ENCODE peak calls at places on chromosomes 6 and 20, in nine cellular contexts. One of them, this sample, is unnamed.

GRCh38 chr20:31675828-31676533 is 38.3 kb downstream of the COX4I2 start:
- DNase-seq in GM20000: peak
- DNase-seq in activated T-helper 9 cell treated with anti-CD3 and anti-CD28 coated beads, Interleukin-2, amount 50 U/mL, for 16 hours: peak
- DNase-seq in NCI-H510A: no peak
- DNase-seq in iPS-NIHi11: no peak
- DNase-seq in T follicular helper cell: peak
- DNase-seq in mesothelial cell of epicardium: no peak
- DNase-seq in NCI-H1694 treated with DMSO at 0.1 percent for 48 hours: no peak
- DNase-seq in germinal center: peak
- DNase-seq in this sample: no peak

GRCh38 chr6:130843575-130844320 is 16.5 kb downstream of the SMLR1 start:
- DNase-seq in GM20000: peak
- DNase-seq in T follicular helper cell: no peak
- DNase-seq in NCI-H1694 treated with DMSO at 0.1 percent for 48 hours: no peak
- DNase-seq in NCI-H510A: no peak
- DNase-seq in mesothelial cell of epicardium: no peak
- DNase-seq in activated T-helper 9 cell treated with anti-CD3 and anti-CD28 coated beads, Interleukin-2, amount 50 U/mL, for 16 hours: no peak
- DNase-seq in iPS-NIHi11: peak
- DNase-seq in germinal center: peak
- DNase-seq in this sample: peak

GRCh38 chr20:44457016-44457415 is 18.7 kb upstream of the TTPAL start:
- DNase-seq in GM20000: no peak
- DNase-seq in germinal center: no peak
- DNase-seq in NCI-H510A: no peak
- DNase-seq in iPS-NIHi11: no peak
- DNase-seq in NCI-H1694 treated with DMSO at 0.1 percent for 48 hours: no peak
- DNase-seq in activated T-helper 9 cell treated with anti-CD3 and anti-CD28 coated beads, Interleukin-2, amount 50 U/mL, for 16 hours: no peak
- DNase-seq in mesothelial cell of epicardium: no peak
- DNase-seq in T follicular helper cell: no peak
- DNase-seq in this sample: no peak

GRCh38 chr6:152634773-152635172 is 2.4 kb downstream of the SYNE1 start:
- DNase-seq in mesothelial cell of epicardium: no peak
- DNase-seq in iPS-NIHi11: no peak
- DNase-seq in T follicular helper cell: no peak
- DNase-seq in NCI-H510A: no peak
- DNase-seq in NCI-H1694 treated with DMSO at 0.1 percent for 48 hours: no peak
- DNase-seq in activated T-helper 9 cell treated with anti-CD3 and anti-CD28 coated beads, Interleukin-2, amount 50 U/mL, for 16 hours: no peak
- DNase-seq in GM20000: no peak
- DNase-seq in germinal center: no peak
- DNase-seq in this sample: no peak

GRCh38 chr6:150266963-150267685 is 101.7 kb upstream of the IYD start:
- DNase-seq in mesothelial cell of epicardium: no peak
- DNase-seq in T follicular helper cell: no peak
- DNase-seq in GM20000: no peak
- DNase-seq in NCI-H1694 treated with DMSO at 0.1 percent for 48 hours: no peak
- DNase-seq in iPS-NIHi11: no peak
- DNase-seq in NCI-H510A: no peak
- DNase-seq in germinal center: no peak
- DNase-seq in activated T-helper 9 cell treated with anti-CD3 and anti-CD28 coated beads, Interleukin-2, amount 50 U/mL, for 16 hours: no peak
- DNase-seq in this sample: no peak

GRCh38 chr20:6704132-6704861 is 63.2 kb upstream of the BMP2 start:
- DNase-seq in GM20000: no peak
- DNase-seq in activated T-helper 9 cell treated with anti-CD3 and anti-CD28 coated beads, Interleukin-2, amount 50 U/mL, for 16 hours: no peak
- DNase-seq in mesothelial cell of epicardium: no peak
- DNase-seq in NCI-H1694 treated with DMSO at 0.1 percent for 48 hours: no peak
- DNase-seq in germinal center: no peak
- DNase-seq in T follicular helper cell: no peak
- DNase-seq in NCI-H510A: no peak
- DNase-seq in iPS-NIHi11: no peak
- DNase-seq in this sample: no peak

GRCh38 chr6:54291146-54291545 is 17.1 kb upstream of the TINAG start:
- DNase-seq in iPS-NIHi11: no peak
- DNase-seq in NCI-H510A: no peak
- DNase-seq in GM20000: no peak
- DNase-seq in NCI-H1694 treated with DMSO at 0.1 percent for 48 hours: no peak
- DNase-seq in mesothelial cell of epicardium: no peak
- DNase-seq in activated T-helper 9 cell treated with anti-CD3 and anti-CD28 coated beads, Interleukin-2, amount 50 U/mL, for 16 hours: no peak
- DNase-seq in T follicular helper cell: no peak
- DNase-seq in germinal center: no peak
- DNase-seq in this sample: peak

GRCh38 chr6:69090132-69090531 is 455.1 kb downstream of the ADGRB3 start:
- DNase-seq in GM20000: no peak
- DNase-seq in activated T-helper 9 cell treated with anti-CD3 and anti-CD28 coated beads, Interleukin-2, amount 50 U/mL, for 16 hours: no peak
- DNase-seq in germinal center: no peak
- DNase-seq in iPS-NIHi11: no peak
- DNase-seq in mesothelial cell of epicardium: no peak
- DNase-seq in T follicular helper cell: no peak
- DNase-seq in NCI-H1694 treated with DMSO at 0.1 percent for 48 hours: no peak
- DNase-seq in NCI-H510A: no peak
- DNase-seq in this sample: peak

GRCh38 chr6:2196079-2196679 is 49.2 kb downstream of the GMDS start:
- DNase-seq in T follicular helper cell: peak
- DNase-seq in germinal center: peak
- DNase-seq in activated T-helper 9 cell treated with anti-CD3 and anti-CD28 coated beads, Interleukin-2, amount 50 U/mL, for 16 hours: no peak
- DNase-seq in NCI-H1694 treated with DMSO at 0.1 percent for 48 hours: peak
- DNase-seq in mesothelial cell of epicardium: no peak
- DNase-seq in NCI-H510A: no peak
- DNase-seq in iPS-NIHi11: peak
- DNase-seq in GM20000: peak
- DNase-seq in this sample: no peak

GRCh38 chr20:50366270-50367103 is 143.7 kb upstream of the PTPN1 start:
- DNase-seq in mesothelial cell of epicardium: no peak
- DNase-seq in NCI-H510A: peak
- DNase-seq in GM20000: no peak
- DNase-seq in activated T-helper 9 cell treated with anti-CD3 and anti-CD28 coated beads, Interleukin-2, amount 50 U/mL, for 16 hours: no peak
- DNase-seq in NCI-H1694 treated with DMSO at 0.1 percent for 48 hours: peak
- DNase-seq in germinal center: no peak
- DNase-seq in iPS-NIHi11: no peak
- DNase-seq in T follicular helper cell: no peak
- DNase-seq in this sample: no peak

GRCh38 chr20:9635756-9636155 is 121.4 kb downstream of the LAMP5 start:
- DNase-seq in T follicular helper cell: no peak
- DNase-seq in iPS-NIHi11: no peak
- DNase-seq in NCI-H1694 treated with DMSO at 0.1 percent for 48 hours: no peak
- DNase-seq in germinal center: no peak
- DNase-seq in activated T-helper 9 cell treated with anti-CD3 and anti-CD28 coated beads, Interleukin-2, amount 50 U/mL, for 16 hours: no peak
- DNase-seq in GM20000: no peak
- DNase-seq in mesothelial cell of epicardium: no peak
- DNase-seq in NCI-H510A: no peak
- DNase-seq in this sample: no peak

GRCh38 chr6:72616406-72617015 is 5.4 kb upstream of the KCNQ5 start:
- DNase-seq in GM20000: peak
- DNase-seq in germinal center: peak
- DNase-seq in NCI-H1694 treated with DMSO at 0.1 percent for 48 hours: peak
- DNase-seq in activated T-helper 9 cell treated with anti-CD3 and anti-CD28 coated beads, Interleukin-2, amount 50 U/mL, for 16 hours: no peak
- DNase-seq in T follicular helper cell: no peak
- DNase-seq in iPS-NIHi11: peak
- DNase-seq in mesothelial cell of epicardium: no peak
- DNase-seq in NCI-H510A: no peak
- DNase-seq in this sample: no peak

GRCh38 chr20:19929749-19930148 is 87.4 kb upstream of the NAA20 start:
- DNase-seq in T follicular helper cell: no peak
- DNase-seq in iPS-NIHi11: no peak
- DNase-seq in NCI-H1694 treated with DMSO at 0.1 percent for 48 hours: no peak
- DNase-seq in activated T-helper 9 cell treated with anti-CD3 and anti-CD28 coated beads, Interleukin-2, amount 50 U/mL, for 16 hours: no peak
- DNase-seq in germinal center: no peak
- DNase-seq in NCI-H510A: no peak
- DNase-seq in mesothelial cell of epicardium: no peak
- DNase-seq in GM20000: no peak
- DNase-seq in this sample: no peak

GRCh38 chr6:129498950-129499870 is 210.8 kb downstream of the ARHGAP18 start:
- DNase-seq in mesothelial cell of epicardium: no peak
- DNase-seq in NCI-H510A: no peak
- DNase-seq in activated T-helper 9 cell treated with anti-CD3 and anti-CD28 coated beads, Interleukin-2, amount 50 U/mL, for 16 hours: no peak
- DNase-seq in iPS-NIHi11: peak
- DNase-seq in germinal center: peak
- DNase-seq in NCI-H1694 treated with DMSO at 0.1 percent for 48 hours: peak
- DNase-seq in GM20000: peak
- DNase-seq in T follicular helper cell: no peak
- DNase-seq in this sample: no peak

GRCh38 chr6:159217595-159218275 is 48.5 kb downstream of the FNDC1 start:
- DNase-seq in GM20000: peak
- DNase-seq in germinal center: peak
- DNase-seq in T follicular helper cell: no peak
- DNase-seq in NCI-H1694 treated with DMSO at 0.1 percent for 48 hours: no peak
- DNase-seq in NCI-H510A: peak
- DNase-seq in iPS-NIHi11: peak
- DNase-seq in mesothelial cell of epicardium: no peak
- DNase-seq in activated T-helper 9 cell treated with anti-CD3 and anti-CD28 coated beads, Interleukin-2, amount 50 U/mL, for 16 hours: no peak
- DNase-seq in this sample: peak

GRCh38 chr6:111566873-111567517 is 38.7 kb downstream of the TRAF3IP2 start:
- DNase-seq in T follicular helper cell: no peak
- DNase-seq in germinal center: no peak
- DNase-seq in NCI-H510A: peak
- DNase-seq in mesothelial cell of epicardium: no peak
- DNase-seq in iPS-NIHi11: no peak
- DNase-seq in NCI-H1694 treated with DMSO at 0.1 percent for 48 hours: no peak
- DNase-seq in GM20000: no peak
- DNase-seq in activated T-helper 9 cell treated with anti-CD3 and anti-CD28 coated beads, Interleukin-2, amount 50 U/mL, for 16 hours: no peak
- DNase-seq in this sample: no peak

GRCh38 chr6:110355727-110356126 is 2.4 kb downstream of the METTL24 start:
- DNase-seq in activated T-helper 9 cell treated with anti-CD3 and anti-CD28 coated beads, Interleukin-2, amount 50 U/mL, for 16 hours: no peak
- DNase-seq in NCI-H510A: no peak
- DNase-seq in germinal center: no peak
- DNase-seq in iPS-NIHi11: no peak
- DNase-seq in T follicular helper cell: no peak
- DNase-seq in mesothelial cell of epicardium: no peak
- DNase-seq in NCI-H1694 treated with DMSO at 0.1 percent for 48 hours: peak
- DNase-seq in GM20000: no peak
- DNase-seq in this sample: no peak

GRCh38 chr6:33279971-33280511 is 3.1 kb downstream of the B3GALT4 start:
- DNase-seq in NCI-H1694 treated with DMSO at 0.1 percent for 48 hours: peak
- DNase-seq in iPS-NIHi11: peak
- DNase-seq in T follicular helper cell: no peak
- DNase-seq in NCI-H510A: peak
- DNase-seq in germinal center: no peak
- DNase-seq in activated T-helper 9 cell treated with anti-CD3 and anti-CD28 coated beads, Interleukin-2, amount 50 U/mL, for 16 hours: no peak
- DNase-seq in mesothelial cell of epicardium: no peak
- DNase-seq in GM20000: no peak
- DNase-seq in this sample: no peak

GRCh38 chr20:61803416-61803902 is 262.2 kb downstream of the TAF4 start:
- DNase-seq in NCI-H510A: no peak
- DNase-seq in NCI-H1694 treated with DMSO at 0.1 percent for 48 hours: no peak
- DNase-seq in GM20000: no peak
- DNase-seq in T follicular helper cell: no peak
- DNase-seq in iPS-NIHi11: peak
- DNase-seq in germinal center: no peak
- DNase-seq in mesothelial cell of epicardium: peak
- DNase-seq in activated T-helper 9 cell treated with anti-CD3 and anti-CD28 coated beads, Interleukin-2, amount 50 U/mL, for 16 hours: no peak
- DNase-seq in this sample: no peak

GRCh38 chr20:58294497-58295455 is 14.7 kb upstream of the RAB22A start:
- DNase-seq in T follicular helper cell: no peak
- DNase-seq in NCI-H1694 treated with DMSO at 0.1 percent for 48 hours: no peak
- DNase-seq in NCI-H510A: no peak
- DNase-seq in activated T-helper 9 cell treated with anti-CD3 and anti-CD28 coated beads, Interleukin-2, amount 50 U/mL, for 16 hours: no peak
- DNase-seq in iPS-NIHi11: no peak
- DNase-seq in germinal center: no peak
- DNase-seq in GM20000: no peak
- DNase-seq in mesothelial cell of epicardium: no peak
- DNase-seq in this sample: no peak

GRCh38 chr6:54059683-54060082 is 51.6 kb upstream of the MLIP start:
- DNase-seq in mesothelial cell of epicardium: no peak
- DNase-seq in T follicular helper cell: no peak
- DNase-seq in NCI-H510A: no peak
- DNase-seq in germinal center: no peak
- DNase-seq in GM20000: no peak
- DNase-seq in activated T-helper 9 cell treated with anti-CD3 and anti-CD28 coated beads, Interleukin-2, amount 50 U/mL, for 16 hours: no peak
- DNase-seq in NCI-H1694 treated with DMSO at 0.1 percent for 48 hours: no peak
- DNase-seq in iPS-NIHi11: no peak
- DNase-seq in this sample: no peak

GRCh38 chr6:111925296-111925695 is 52.0 kb upstream of the FYN start:
- DNase-seq in T follicular helper cell: no peak
- DNase-seq in iPS-NIHi11: no peak
- DNase-seq in germinal center: no peak
- DNase-seq in NCI-H1694 treated with DMSO at 0.1 percent for 48 hours: no peak
- DNase-seq in activated T-helper 9 cell treated with anti-CD3 and anti-CD28 coated beads, Interleukin-2, amount 50 U/mL, for 16 hours: no peak
- DNase-seq in GM20000: no peak
- DNase-seq in NCI-H510A: no peak
- DNase-seq in mesothelial cell of epicardium: no peak
- DNase-seq in this sample: no peak

GRCh38 chr6:46642928-46643751 is 9.5 kb downstream of the CYP39A1 start:
- DNase-seq in activated T-helper 9 cell treated with anti-CD3 and anti-CD28 coated beads, Interleukin-2, amount 50 U/mL, for 16 hours: no peak
- DNase-seq in T follicular helper cell: no peak
- DNase-seq in GM20000: no peak
- DNase-seq in NCI-H510A: no peak
- DNase-seq in mesothelial cell of epicardium: no peak
- DNase-seq in NCI-H1694 treated with DMSO at 0.1 percent for 48 hours: no peak
- DNase-seq in germinal center: no peak
- DNase-seq in iPS-NIHi11: no peak
- DNase-seq in this sample: no peak

GRCh38 chr6:170114187-170114945 is 176.5 kb downstream of the DLL1 start:
- DNase-seq in NCI-H510A: no peak
- DNase-seq in T follicular helper cell: no peak
- DNase-seq in activated T-helper 9 cell treated with anti-CD3 and anti-CD28 coated beads, Interleukin-2, amount 50 U/mL, for 16 hours: no peak
- DNase-seq in iPS-NIHi11: no peak
- DNase-seq in NCI-H1694 treated with DMSO at 0.1 percent for 48 hours: no peak
- DNase-seq in mesothelial cell of epicardium: no peak
- DNase-seq in germinal center: no peak
- DNase-seq in GM20000: no peak
- DNase-seq in this sample: no peak

GRCh38 chr6:36386495-36387439 is 702 bp downstream of the ETV7 start:
- DNase-seq in mesothelial cell of epicardium: no peak
- DNase-seq in GM20000: peak
- DNase-seq in NCI-H1694 treated with DMSO at 0.1 percent for 48 hours: no peak
- DNase-seq in NCI-H510A: no peak
- DNase-seq in iPS-NIHi11: peak
- DNase-seq in T follicular helper cell: no peak
- DNase-seq in activated T-helper 9 cell treated with anti-CD3 and anti-CD28 coated beads, Interleukin-2, amount 50 U/mL, for 16 hours: no peak
- DNase-seq in germinal center: no peak
- DNase-seq in this sample: no peak

GRCh38 chr6:45445749-45446454 is 68.2 kb upstream of the SUPT3H start:
- DNase-seq in T follicular helper cell: no peak
- DNase-seq in iPS-NIHi11: peak
- DNase-seq in activated T-helper 9 cell treated with anti-CD3 and anti-CD28 coated beads, Interleukin-2, amount 50 U/mL, for 16 hours: no peak
- DNase-seq in germinal center: no peak
- DNase-seq in NCI-H510A: peak
- DNase-seq in GM20000: no peak
- DNase-seq in mesothelial cell of epicardium: no peak
- DNase-seq in NCI-H1694 treated with DMSO at 0.1 percent for 48 hours: peak
- DNase-seq in this sample: peak

GRCh38 chr20:57237006-57237953 is 29.2 kb downstream of the BMP7 start:
- DNase-seq in mesothelial cell of epicardium: no peak
- DNase-seq in activated T-helper 9 cell treated with anti-CD3 and anti-CD28 coated beads, Interleukin-2, amount 50 U/mL, for 16 hours: no peak
- DNase-seq in iPS-NIHi11: no peak
- DNase-seq in T follicular helper cell: no peak
- DNase-seq in NCI-H1694 treated with DMSO at 0.1 percent for 48 hours: no peak
- DNase-seq in germinal center: no peak
- DNase-seq in GM20000: no peak
- DNase-seq in NCI-H510A: no peak
- DNase-seq in this sample: no peak

GRCh38 chr6:72218125-72218524 is 331.8 kb downstream of the RIMS1 start:
- DNase-seq in GM20000: peak
- DNase-seq in germinal center: peak
- DNase-seq in NCI-H1694 treated with DMSO at 0.1 percent for 48 hours: peak
- DNase-seq in iPS-NIHi11: peak
- DNase-seq in mesothelial cell of epicardium: no peak
- DNase-seq in T follicular helper cell: no peak
- DNase-seq in NCI-H510A: no peak
- DNase-seq in activated T-helper 9 cell treated with anti-CD3 and anti-CD28 coated beads, Interleukin-2, amount 50 U/mL, for 16 hours: no peak
- DNase-seq in this sample: peak

GRCh38 chr6:10478187-10479040 is 42.7 kb upstream of the GCNT2 start:
- DNase-seq in germinal center: peak
- DNase-seq in NCI-H510A: no peak
- DNase-seq in T follicular helper cell: no peak
- DNase-seq in NCI-H1694 treated with DMSO at 0.1 percent for 48 hours: peak
- DNase-seq in GM20000: peak
- DNase-seq in iPS-NIHi11: peak
- DNase-seq in activated T-helper 9 cell treated with anti-CD3 and anti-CD28 coated beads, Interleukin-2, amount 50 U/mL, for 16 hours: no peak
- DNase-seq in mesothelial cell of epicardium: no peak
- DNase-seq in this sample: peak

GRCh38 chr6:109379706-109380105 is 2.6 kb downstream of the CD164 start:
- DNase-seq in GM20000: no peak
- DNase-seq in germinal center: no peak
- DNase-seq in activated T-helper 9 cell treated with anti-CD3 and anti-CD28 coated beads, Interleukin-2, amount 50 U/mL, for 16 hours: no peak
- DNase-seq in iPS-NIHi11: no peak
- DNase-seq in NCI-H1694 treated with DMSO at 0.1 percent for 48 hours: no peak
- DNase-seq in NCI-H510A: no peak
- DNase-seq in mesothelial cell of epicardium: no peak
- DNase-seq in T follicular helper cell: no peak
- DNase-seq in this sample: no peak

GRCh38 chr20:18702736-18703135 is 110.8 kb upstream of the SCP2D1 start:
- DNase-seq in NCI-H510A: no peak
- DNase-seq in germinal center: no peak
- DNase-seq in activated T-helper 9 cell treated with anti-CD3 and anti-CD28 coated beads, Interleukin-2, amount 50 U/mL, for 16 hours: no peak
- DNase-seq in T follicular helper cell: no peak
- DNase-seq in iPS-NIHi11: no peak
- DNase-seq in GM20000: no peak
- DNase-seq in mesothelial cell of epicardium: no peak
- DNase-seq in NCI-H1694 treated with DMSO at 0.1 percent for 48 hours: no peak
- DNase-seq in this sample: no peak